ENCODE peak calls at places on chromosomes 13 and 19, in seven cellular contexts. N is neuronal stem cell, M is GM23248, A is prostate gland, U is IMR-90, S is neural progenitor cell, K is endodermal cell. E is an unnamed sample.

GRCh38 chr13:84439108-84439507 is 556.8 kb upstream of the SLITRK1 start:
- DNase-seq in N (no peak), M (peak), A (no peak), U (peak), S (no peak), K (no peak), E (peak)

GRCh38 chr13:83883061-83883523 is 818 bp upstream of the SLITRK1 start:
- DNase-seq in N (no peak), M (no peak), A (no peak), U (no peak), S (peak), K (peak), E (no peak)

GRCh38 chr19:30662211-30662861 is 290.2 kb downstream of the ZNF536 start:
- DNase-seq in N (no peak), M (peak), A (no peak), U (no peak), S (no peak), K (peak), E (no peak)

GRCh38 chr13:33322965-33323668 is 37.6 kb upstream of the STARD13 start:
- DNase-seq in N (no peak), M (no peak), A (no peak), U (no peak), S (no peak), K (no peak), E (no peak)

GRCh38 chr19:6415592-6416190 is 8.9 kb downstream of the KHSRP start:
- DNase-seq in N (no peak), M (no peak), A (no peak), U (no peak), S (no peak), K (no peak), E (no peak)

GRCh38 chr19:984165-984967 is at the start of gene WDR18:
- DNase-seq in N (peak), M (peak), A (peak), U (peak), S (peak), K (peak), E (peak)

GRCh38 chr13:81591528-81592220 is 1250.7 kb upstream of the SPRY2 start:
- DNase-seq in N (no peak), M (no peak), A (no peak), U (no peak), S (no peak), K (no peak), E (no peak)

GRCh38 chr13:28685892-28686291 is 27.0 kb downstream of the POMP start:
- DNase-seq in N (no peak), M (no peak), A (no peak), U (no peak), S (no peak), K (no peak), E (no peak)

GRCh38 chr19:2533686-2534085 is 57.8 kb downstream of the GADD45B start:
- DNase-seq in N (no peak), M (no peak), A (no peak), U (no peak), S (no peak), K (no peak), E (no peak)

GRCh38 chr13:111904166-111904565 is 162.8 kb upstream of the SOX1 start:
- DNase-seq in N (no peak), M (no peak), A (no peak), U (no peak), S (no peak), K (peak), E (no peak)

GRCh38 chr19:55171440-55171839 is 5.0 kb upstream of the DNAAF3 start:
- DNase-seq in N (no peak), M (no peak), A (no peak), U (no peak), S (no peak), K (no peak), E (no peak)

GRCh38 chr19:55169136-55169535 is 2.7 kb upstream of the DNAAF3 start:
- DNase-seq in N (no peak), M (no peak), A (no peak), U (no peak), S (no peak), K (no peak), E (no peak)

GRCh38 chr19:55161571-55162322 is 4.2 kb upstream of the TNNI3 start:
- DNase-seq in N (no peak), M (no peak), A (no peak), U (no peak), S (no peak), K (peak), E (no peak)

GRCh38 chr19:55165952-55166529 is 372 bp downstream of the DNAAF3 start:
- DNase-seq in N (peak), M (peak), A (no peak), U (peak), S (peak), K (peak), E (peak)

GRCh38 chr19:55166530-55167268 is at the start of gene DNAAF3:
- DNase-seq in N (peak), M (peak), A (peak), U (peak), S (peak), K (peak), E (peak)
- H3K27ac ChIP-seq in N (no peak), M (no peak), A (no peak), U (no peak), S (peak), K (peak), E (peak)

GRCh38 chr19:10352764-10353671 is 13.6 kb upstream of the ICAM3 start:
- DNase-seq in N (peak), M (no peak), A (no peak), U (no peak), S (peak), K (peak), E (no peak)
- H3K27ac ChIP-seq in N (peak), M (no peak), A (no peak), U (no peak), S (no peak), K (peak), E (no peak)

GRCh38 chr13:76335463-76335862 is 550.7 kb downstream of the KCTD12 start:
- DNase-seq in N (no peak), M (no peak), A (no peak), U (no peak), S (no peak), K (no peak), E (no peak)

GRCh38 chr13:76330216-76330615 is 556.0 kb downstream of the KCTD12 start:
- DNase-seq in N (no peak), M (no peak), A (no peak), U (no peak), S (no peak), K (no peak), E (no peak)

GRCh38 chr13:76330756-76331155 is 555.4 kb downstream of the KCTD12 start:
- DNase-seq in N (no peak), M (no peak), A (no peak), U (no peak), S (no peak), K (no peak), E (no peak)

GRCh38 chr13:76329004-76329403 is 557.2 kb downstream of the KCTD12 start:
- DNase-seq in N (no peak), M (no peak), A (no peak), U (no peak), S (no peak), K (no peak), E (no peak)

GRCh38 chr13:76331948-76332712 is 554.1 kb downstream of the KCTD12 start:
- DNase-seq in N (no peak), M (no peak), A (no peak), U (peak), S (no peak), K (no peak), E (no peak)
- H3K27ac ChIP-seq in N (no peak), M (no peak), A (no peak), U (peak), S (no peak), K (no peak), E (no peak)

GRCh38 chr19:44142014-44142523 is 715 bp downstream of the ZNF234 start:
- DNase-seq in N (no peak), M (peak), A (no peak), U (peak), S (peak), K (peak), E (no peak)

GRCh38 chr19:44141191-44142013 is at the start of gene ZNF234:
- DNase-seq in N (peak), M (peak), A (peak), U (peak), S (peak), K (peak), E (peak)
- H3K27ac ChIP-seq in N (no peak), M (peak), A (peak), U (peak), S (no peak), K (no peak), E (peak)

E was measured in RWPE1.